ENCODE peak calls at places on chromosomes 13 and 19, in five cellular contexts. X is M059J, Z is HT1080, O is occipital lobe, V is fibroblast of lung. W is an unnamed sample.

GRCh38 chr19:16208064-16208759 is 10.5 kb downstream of the AP1M1 start:
- DNase-seq in X (no peak), Z (no peak), O (no peak), V (no peak), W (no peak)

GRCh38 chr19:14059093-14059480 is 2.8 kb downstream of the PALM3 start:
- DNase-seq in X (no peak), Z (no peak), O (no peak), V (no peak), W (no peak)

GRCh38 chr13:99958402-99959126 is 13.0 kb downstream of the ZIC5 start:
- DNase-seq in X (no peak), Z (no peak), O (no peak), V (no peak), W (no peak)

GRCh38 chr13:81377926-81378325 is 1037.0 kb upstream of the SPRY2 start:
- DNase-seq in X (no peak), Z (peak), O (no peak), V (peak), W (no peak)

GRCh38 chr13:46631184-46631542 is 78.2 kb downstream of the LRCH1 start:
- DNase-seq in X (no peak), Z (no peak), O (no peak), V (no peak), W (no peak)

GRCh38 chr13:114025432-114026127 is 51.7 kb upstream of the C13orf46 start:
- DNase-seq in X (no peak), Z (no peak), O (peak), V (peak), W (peak)

GRCh38 chr19:17303940-17304267 is 679 bp upstream of the ABHD8 start:
- DNase-seq in X (no peak), Z (no peak), O (no peak), V (no peak), W (no peak)

GRCh38 chr13:50611117-50611781 is 232.2 kb downstream of the DLEU7 start:
- DNase-seq in X (no peak), Z (no peak), O (no peak), V (no peak), W (no peak)

GRCh38 chr19:19405919-19406877 is 723 bp downstream of the GATAD2A start:
- DNase-seq in X (peak), Z (peak), O (peak), V (peak), W (peak)

GRCh38 chr19:42323852-42324654 is 1.4 kb upstream of the MEGF8 start:
- DNase-seq in X (no peak), Z (no peak), O (no peak), V (no peak), W (no peak)

GRCh38 chr19:21398851-21399250 is 1.9 kb downstream of the ZNF493 start:
- DNase-seq in X (no peak), Z (no peak), O (no peak), V (peak), W (no peak)

GRCh38 chr13:57925250-57925649 is 293.7 kb downstream of the PCDH17 start:
- DNase-seq in X (no peak), Z (peak), O (no peak), V (peak), W (no peak)

GRCh38 chr13:22311734-22312404 is 641.0 kb downstream of the FGF9 start:
- DNase-seq in X (no peak), Z (no peak), O (peak), V (no peak), W (peak)

GRCh38 chr13:98503175-98504028 is 73.5 kb downstream of the STK24 start:
- DNase-seq in X (no peak), Z (no peak), O (no peak), V (peak), W (no peak)

GRCh38 chr13:58823701-58824100 is 1192.2 kb downstream of the PCDH17 start:
- DNase-seq in X (no peak), Z (no peak), O (no peak), V (no peak), W (no peak)

GRCh38 chr19:13029893-13030292 is 34.6 kb downstream of the NFIX start:
- DNase-seq in X (no peak), Z (no peak), O (no peak), V (no peak), W (no peak)

GRCh38 chr19:40322951-40323615 is 25.1 kb downstream of the C19orf47 start:
- DNase-seq in X (no peak), Z (no peak), O (no peak), V (no peak), W (no peak)

GRCh38 chr13:79246575-79246949 is 159.5 kb downstream of the RBM26 start:
- DNase-seq in X (peak), Z (no peak), O (no peak), V (no peak), W (no peak)

GRCh38 chr19:53865523-53865917 is 2.2 kb upstream of the MYADM start:
- DNase-seq in X (no peak), Z (no peak), O (no peak), V (no peak), W (no peak)

GRCh38 chr13:24626449-24626848 is 53.8 kb upstream of the ATP12A start:
- DNase-seq in X (no peak), Z (no peak), O (no peak), V (no peak), W (no peak)

GRCh38 chr13:49098771-49099512 is 121.2 kb upstream of the MLNR start:
- DNase-seq in X (peak), Z (peak), O (no peak), V (peak), W (no peak)

GRCh38 chr19:16067205-16067938 is 8.9 kb upstream of the TPM4 start:
- DNase-seq in X (peak), Z (peak), O (no peak), V (peak), W (peak)

GRCh38 chr19:40689339-40690049 is 957 bp downstream of the NUMBL start:
- DNase-seq in X (peak), Z (no peak), O (no peak), V (peak), W (peak)

GRCh38 chr13:98252931-98253470 is 75.9 kb upstream of the RNF113B start:
- DNase-seq in X (peak), Z (peak), O (no peak), V (peak), W (no peak)

GRCh38 chr19:6999938-7000732 is 21.1 kb downstream of the MBD3L2B start:
- DNase-seq in X (no peak), Z (no peak), O (no peak), V (no peak), W (no peak)

GRCh38 chr19:4256563-4256962 is 9.7 kb downstream of the YJU2 start:
- DNase-seq in X (no peak), Z (no peak), O (no peak), V (no peak), W (no peak)

GRCh38 chr13:59472134-59472533 is 691.6 kb downstream of the DIAPH3 start:
- DNase-seq in X (no peak), Z (no peak), O (no peak), V (peak), W (no peak)

GRCh38 chr13:99495478-99496321 is 5.6 kb upstream of the TM9SF2 start:
- DNase-seq in X (peak), Z (no peak), O (no peak), V (no peak), W (no peak)

GRCh38 chr13:20721454-20722357 is 18.2 kb downstream of the IL17D start:
- DNase-seq in X (no peak), Z (no peak), O (peak), V (peak), W (peak)

GRCh38 chr13:101575591-101575990 is 123.1 kb downstream of the ITGBL1 start:
- DNase-seq in X (peak), Z (no peak), O (no peak), V (no peak), W (no peak)

GRCh38 chr19:27776020-27776419 is 1436.9 kb downstream of the UQCRFS1 start:
- DNase-seq in X (peak), Z (peak), O (no peak), V (peak), W (no peak)

GRCh38 chr19:1469200-1469935 is 9.6 kb downstream of the C19orf25 start:
- DNase-seq in X (no peak), Z (no peak), O (no peak), V (no peak), W (peak)

GRCh38 chr13:85771856-85772255 is 27.4 kb downstream of the SLITRK6 start:
- DNase-seq in X (no peak), Z (peak), O (no peak), V (peak), W (no peak)

GRCh38 chr13:110306960-110307696 is at the start of the genes COL4A1 and COL4A2:
- DNase-seq in X (peak), Z (peak), O (peak), V (peak), W (peak)

GRCh38 chr19:13099073-13099999 is 3.3 kb downstream of the LYL1 start:
- DNase-seq in X (no peak), Z (no peak), O (no peak), V (no peak), W (peak)